ENCODE peak calls at places on chromosomes 12 and 14, in nine cellular contexts. P is dorsolateral prefrontal cortex, U is tibial artery, D is IMR-90, A is upper lobe of right lung, X is esophagus squamous epithelium, W is kidney, V is mesendoderm, K is colonic mucosa. G is an unnamed sample.

GRCh38 chr14:98957211-98958047 is 314.6 kb downstream of the BCL11B start:
- DNase-seq in P (no peak), U (peak), D (no peak), A (no peak), X (no peak), W (no peak), V (no peak), K (peak), G (no peak)

GRCh38 chr12:49233842-49234526 is 30.9 kb upstream of the TUBA1C start:
- DNase-seq in P (peak), U (peak), D (no peak), A (peak), X (peak), W (peak), V (no peak), K (peak), G (peak)

GRCh38 chr12:21941522-21942376 is 523 bp upstream of the ABCC9 start:
- DNase-seq in P (no peak), U (peak), D (peak), A (peak), X (no peak), W (peak), V (peak), K (peak), G (peak)

GRCh38 chr12:113241191-113242017 is 20.1 kb downstream of the TPCN1 start:
- DNase-seq in P (no peak), U (no peak), D (peak), A (no peak), X (no peak), W (peak), V (no peak), K (peak), G (no peak)

GRCh38 chr12:124293286-124294003 is 1.4 kb upstream of the RFLNA start:
- DNase-seq in P (no peak), U (no peak), D (no peak), A (no peak), X (no peak), W (no peak), V (peak), K (peak), G (peak)

GRCh38 chr12:31362115-31362758 is 36.3 kb upstream of the SINHCAF start:
- DNase-seq in P (no peak), U (no peak), D (no peak), A (no peak), X (no peak), W (no peak), V (peak), K (peak), G (no peak)

GRCh38 chr12:10759657-10760056 is 36.5 kb upstream of the YBX3 start:
- DNase-seq in P (no peak), U (no peak), D (no peak), A (no peak), X (no peak), W (no peak), V (no peak), K (no peak), G (no peak)

GRCh38 chr12:67940780-67941243 is 48.4 kb upstream of the IFNG-AS1 start:
- DNase-seq in P (no peak), U (no peak), D (peak), A (no peak), X (no peak), W (no peak), V (peak), K (peak), G (no peak)

GRCh38 chr12:124636138-124636968 is 68.9 kb upstream of the NCOR2 start:
- DNase-seq in P (no peak), U (no peak), D (peak), A (no peak), X (no peak), W (no peak), V (peak), K (peak), G (no peak)

GRCh38 chr14:103091041-103091882 is 3.3 kb upstream of the EXOC3L4 start:
- DNase-seq in P (no peak), U (no peak), D (peak), A (peak), X (no peak), W (peak), V (no peak), K (peak), G (peak)
- H3K27ac ChIP-seq in P (no peak), U (peak), D (no peak), A (no peak), X (peak), W (peak), V (no peak), K (no peak), G (no peak)

GRCh38 chr12:92139634-92140555 is 5.8 kb downstream of the BTG1 start:
- DNase-seq in P (no peak), U (no peak), D (peak), A (no peak), X (no peak), W (no peak), V (no peak), K (no peak), G (no peak)

GRCh38 chr12:92140919-92141536 is 4.6 kb downstream of the BTG1 start:
- DNase-seq in P (no peak), U (no peak), D (no peak), A (no peak), X (no peak), W (no peak), V (no peak), K (no peak), G (no peak)

GRCh38 chr12:92142251-92142896 is 3.3 kb downstream of the BTG1 start:
- DNase-seq in P (no peak), U (no peak), D (no peak), A (no peak), X (no peak), W (no peak), V (no peak), K (no peak), G (no peak)

GRCh38 chr12:92143280-92143679 is 2.4 kb downstream of the BTG1 start:
- DNase-seq in P (no peak), U (no peak), D (no peak), A (no peak), X (no peak), W (no peak), V (no peak), K (no peak), G (no peak)

DNA sequence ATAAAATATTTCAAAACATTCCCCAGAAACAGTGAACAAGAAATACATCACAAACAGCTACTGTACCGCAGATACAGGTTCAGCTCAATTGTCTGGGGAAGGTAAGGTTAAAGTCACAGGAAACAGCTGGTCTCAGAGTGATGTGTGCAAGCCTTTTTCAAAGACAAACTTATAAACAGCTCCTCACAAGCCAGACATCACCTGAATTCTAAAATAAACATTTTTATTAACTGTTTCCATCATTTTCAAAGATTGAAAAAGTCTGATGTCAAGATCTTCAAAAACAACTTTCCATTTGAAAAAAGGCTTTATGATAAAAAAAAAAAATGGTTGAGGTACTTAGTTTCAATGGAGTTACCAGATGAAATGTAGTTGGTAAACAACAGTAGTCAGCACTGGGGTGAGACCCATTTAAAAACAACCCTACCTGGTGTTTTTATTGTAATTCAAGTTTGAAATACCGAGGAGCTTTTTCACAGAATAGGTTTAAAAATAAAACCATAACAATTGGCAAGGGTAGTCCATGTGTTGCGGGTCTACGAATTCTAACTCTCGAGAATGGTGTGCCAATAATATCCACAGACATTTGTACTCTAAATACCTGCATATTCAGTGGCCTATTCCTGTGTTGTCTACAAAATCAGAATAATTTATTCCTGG is 3.9 kb downstream of the BTG1 start:
- DNase-seq in P (no peak), U (no peak), D (no peak), A (no peak), X (no peak), W (no peak), V (no peak), K (no peak), G (no peak)
- H3K27ac ChIP-seq in P (peak), U (peak), D (peak), A (peak), X (peak), W (peak), V (no peak), K (peak), G (peak)

GRCh38 chr12:1681493-1681807 is 9.4 kb upstream of the ADIPOR2 start:
- DNase-seq in P (no peak), U (no peak), D (no peak), A (no peak), X (no peak), W (no peak), V (no peak), K (no peak), G (no peak)
- H3K27ac ChIP-seq in P (no peak), U (peak), D (no peak), A (no peak), X (peak), W (peak), V (no peak), K (peak), G (peak)

DNA sequence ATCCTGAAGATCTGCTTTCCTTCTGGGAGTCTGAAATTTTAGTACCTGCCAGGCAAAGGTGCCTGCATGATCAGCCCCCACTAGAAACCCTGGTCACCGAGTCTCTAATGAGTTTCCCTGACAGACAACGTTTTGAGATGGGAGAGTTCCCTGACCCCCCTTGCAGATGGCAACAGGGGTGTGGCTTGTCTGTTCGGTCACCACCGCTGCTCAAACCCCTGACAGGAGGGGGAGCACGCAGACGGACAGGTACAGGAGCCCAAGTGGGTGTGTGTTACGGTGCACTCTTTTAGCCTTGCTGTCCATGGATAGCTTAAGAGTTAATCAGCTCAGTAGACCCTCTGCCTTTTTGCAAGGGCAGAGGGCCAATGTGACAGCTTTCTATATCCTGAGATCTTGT is 19.3 kb upstream of the CDKN3 start:
- DNase-seq in P (no peak), U (no peak), D (no peak), A (no peak), X (no peak), W (no peak), V (no peak), K (no peak), G (no peak)
- H3K27ac ChIP-seq in P (no peak), U (no peak), D (no peak), A (no peak), X (no peak), W (no peak), V (no peak), K (no peak), G (no peak)

DNA sequence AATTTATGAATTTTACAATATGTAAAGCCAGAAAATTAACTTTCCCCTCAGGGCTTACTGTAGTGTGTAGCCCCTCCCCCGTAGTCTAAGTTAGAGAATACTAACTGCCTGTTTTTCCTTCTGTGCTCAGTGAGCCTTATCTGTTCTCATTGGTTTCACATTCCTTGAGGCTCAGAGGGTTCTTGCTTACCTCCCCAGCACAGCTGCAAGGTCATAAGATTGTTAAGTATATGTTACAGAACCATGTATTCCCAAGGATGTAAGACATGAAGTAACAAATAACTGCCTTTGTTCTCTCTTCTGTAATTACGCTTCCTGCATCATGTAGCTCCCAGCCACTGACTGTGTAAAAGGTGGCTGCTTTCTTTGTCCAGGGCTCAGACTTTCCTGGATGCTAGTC is 1351.1 kb downstream of the TMEM121 start:
- DNase-seq in P (no peak), U (no peak), D (no peak), A (no peak), X (no peak), W (no peak), V (no peak), K (no peak), G (no peak)
- H3K27ac ChIP-seq in P (no peak), U (no peak), D (no peak), A (no peak), X (no peak), W (peak), V (no peak), K (no peak), G (no peak)

G was measured in left lung.